ENCODE peak calls at places on chromosomes 13 and 19, in four cellular contexts. T, L, Y and G are unnamed samples.

GRCh38 chr19:35903550-35904179 is 1.3 kb downstream of the HCST start:
- DNase-seq in T (peak), L (peak), Y (peak), G (peak)

GRCh38 chr19:51359294-51359693 is 6.9 kb downstream of the ETFB start:
- DNase-seq in T (no peak), L (no peak), Y (peak), G (no peak)

GRCh38 chr19:49502866-49503581 is 6.8 kb downstream of the RPS11 start:
- DNase-seq in T (no peak), L (no peak), Y (peak), G (peak)

GRCh38 chr13:97242755-97243497 is 20.8 kb downstream of the MBNL2 start:
- DNase-seq in T (peak), L (no peak), Y (no peak), G (no peak)

GRCh38 chr19:18939922-18940775 is 868 bp downstream of the HOMER3 start:
- DNase-seq in T (peak), L (no peak), Y (no peak), G (peak)

GRCh38 chr13:77028202-77028601 is 1.2 kb upstream of the FBXL3 start:
- DNase-seq in T (no peak), L (no peak), Y (no peak), G (no peak)

GRCh38 chr19:6730153-6730804 is 7.1 kb downstream of the GPR108 start:
- DNase-seq in T (peak), L (no peak), Y (peak), G (peak)

GRCh38 chr13:53783466-53783865 is 754.9 kb downstream of the OLFM4 start:
- DNase-seq in T (peak), L (no peak), Y (no peak), G (no peak)

GRCh38 chr13:100146534-100146933 is 57.6 kb downstream of the PCCA start:
- DNase-seq in T (no peak), L (no peak), Y (no peak), G (no peak)

GRCh38 chr13:72990883-72991282 is 67.9 kb upstream of the KLF5 start:
- DNase-seq in T (no peak), L (no peak), Y (no peak), G (no peak)

GRCh38 chr13:107322228-107322627 is 754.3 kb upstream of the ARGLU1 start:
- DNase-seq in T (no peak), L (no peak), Y (no peak), G (no peak)

GRCh38 chr13:39306639-39307589 is 268.7 kb downstream of the NHLRC3 start:
- DNase-seq in T (no peak), L (no peak), Y (no peak), G (no peak)

GRCh38 chr13:97205971-97206370 is 16.2 kb upstream of the MBNL2 start:
- DNase-seq in T (no peak), L (no peak), Y (no peak), G (no peak)

GRCh38 chr19:12782424-12783225 is 7.3 kb upstream of the HOOK2 start:
- DNase-seq in T (peak), L (peak), Y (peak), G (peak)

GRCh38 chr19:34145741-34146202 is 26.5 kb upstream of the LSM14A start:
- DNase-seq in T (peak), L (no peak), Y (peak), G (peak)

GRCh38 chr19:36266375-36266961 is 51.6 kb downstream of the ZNF146 start:
- DNase-seq in T (no peak), L (no peak), Y (no peak), G (no peak)

GRCh38 chr13:49938274-49938673 is 2.1 kb upstream of the SPRYD7 start:
- DNase-seq in T (no peak), L (no peak), Y (peak), G (no peak)

GRCh38 chr13:21075303-21076264 is 14.2 kb upstream of the LATS2 start:
- DNase-seq in T (no peak), L (no peak), Y (no peak), G (peak)

GRCh38 chr19:49869484-49870308 is 2.3 kb upstream of the PNKP start:
- DNase-seq in T (peak), L (peak), Y (peak), G (peak)

GRCh38 chr13:43895940-43896339 is 16.2 kb downstream of the LACC1 start:
- DNase-seq in T (no peak), L (no peak), Y (no peak), G (no peak)

GRCh38 chr19:2306971-2307370 is 983 bp downstream of the LINGO3 start:
- DNase-seq in T (no peak), L (no peak), Y (no peak), G (no peak)

GRCh38 chr13:45496942-45497341 is 32.2 kb downstream of the COG3 start:
- DNase-seq in T (no peak), L (no peak), Y (no peak), G (no peak)

GRCh38 chr19:23482829-23483228 is 87.6 kb upstream of the ZNF91 start:
- DNase-seq in T (no peak), L (no peak), Y (no peak), G (no peak)

GRCh38 chr19:33064117-33064777 is 441 bp downstream of the RHPN2 start:
- DNase-seq in T (no peak), L (no peak), Y (peak), G (peak)

GRCh38 chr19:45872095-45872919 is 8.2 kb downstream of the FOXA3 start:
- DNase-seq in T (no peak), L (no peak), Y (no peak), G (no peak)

GRCh38 chr13:85497652-85498051 is 301.6 kb downstream of the SLITRK6 start:
- DNase-seq in T (no peak), L (no peak), Y (no peak), G (no peak)

GRCh38 chr19:18776288-18776594 is 14.9 kb downstream of the COMP start:
- DNase-seq in T (no peak), L (no peak), Y (no peak), G (no peak)

GRCh38 chr13:90943961-90944360 is 403.5 kb upstream of the MIR17HG start:
- DNase-seq in T (no peak), L (no peak), Y (no peak), G (no peak)

GRCh38 chr13:48222358-48223015 is 10.5 kb upstream of the ITM2B start:
- DNase-seq in T (no peak), L (no peak), Y (peak), G (no peak)

GRCh38 chr19:49129238-49129583 is 9.9 kb downstream of the PPFIA3 start:
- DNase-seq in T (no peak), L (no peak), Y (no peak), G (peak)

GRCh38 chr19:45477713-45478453 is 10.1 kb downstream of the FOSB start:
- DNase-seq in T (no peak), L (no peak), Y (peak), G (no peak)

GRCh38 chr13:74945637-74946036 is 536.3 kb downstream of the TBC1D4 start:
- DNase-seq in T (no peak), L (no peak), Y (no peak), G (no peak)

GRCh38 chr13:97367427-97367826 is 66.5 kb upstream of the RAP2A start:
- DNase-seq in T (no peak), L (no peak), Y (no peak), G (peak)

GRCh38 chr13:113374511-113375175 is 10.7 kb upstream of the GRTP1 start:
- DNase-seq in T (no peak), L (no peak), Y (no peak), G (no peak)

GRCh38 chr19:35853038-35853756 is 893 bp upstream of the NPHS1 start:
- DNase-seq in T (peak), L (no peak), Y (no peak), G (no peak)

GRCh38 chr19:41670755-41671154 is 17.3 kb downstream of the CEACAM7 start:
- DNase-seq in T (no peak), L (no peak), Y (no peak), G (no peak)

GRCh38 chr13:41780736-41781708 is 179.9 kb downstream of the VWA8 start:
- DNase-seq in T (no peak), L (no peak), Y (no peak), G (no peak)